ENCODE peak calls at places on chromosomes 6 and 20, in ten cellular contexts. G is H9; F is fibroblast of pulmonary artery; R is fibroblast of lung; P is CD4-positive, alpha-beta T cell; C is osteocyte; Y is ovary; O is coronary artery; T is cardiac fibroblast; E is HCT116. M is an unnamed sample.

GRCh38 chr6:136549359-136550044 is 720 bp downstream of the MAP7 start:
- DNase-seq in F (no peak), Y (peak; percentile 41), O (no peak), C (no peak), P (no peak), T (peak; percentile 3), E (no peak), G (peak; percentile 53), R (no peak), M (peak; percentile 48)

GRCh38 chr6:3895805-3896204 is 46.6 kb downstream of the FAM50B start:
- DNase-seq in P (no peak), T (no peak), Y (no peak), F (no peak), E (no peak), G (no peak), R (no peak), C (no peak), O (no peak), M (no peak)

GRCh38 chr20:48538856-48539255 is 288.9 kb downstream of the PREX1 start:
- DNase-seq in F (no peak), T (no peak), E (no peak), Y (no peak), O (no peak), P (no peak), R (peak; percentile 27), G (no peak), C (no peak), M (no peak)

GRCh38 chr6:15441215-15441868 is 195.5 kb downstream of the JARID2 start:
- DNase-seq in P (peak; percentile 9), Y (no peak), F (peak; percentile 87), G (peak; percentile 6), R (peak; percentile 55), T (peak; percentile 86), E (peak; percentile 19), C (no peak), O (no peak), M (peak; percentile 44)

GRCh38 chr6:11160199-11160598 is 48.7 kb upstream of the ERVFRD-1 start:
- DNase-seq in C (no peak), G (no peak), P (no peak), Y (no peak), E (no peak), F (peak; percentile 30), O (no peak), T (no peak), R (no peak), M (no peak)

GRCh38 chr20:35014537-35014936 is 58.9 kb downstream of the MYH7B start:
- DNase-seq in C (peak; percentile 40), R (no peak), G (peak; percentile 10), T (no peak), O (no peak), Y (no peak), F (no peak), E (no peak), P (no peak), M (no peak)

GRCh38 chr6:149752600-149752999 is 3.1 kb downstream of the PCMT1 start:
- DNase-seq in F (peak; percentile 7), G (no peak), T (peak; percentile 22), R (no peak), E (no peak), P (no peak), Y (no peak), O (no peak), C (no peak), M (no peak)

GRCh38 chr6:39821739-39822532 is 29.8 kb downstream of the DAAM2 start:
- DNase-seq in F (no peak), E (no peak), Y (peak; percentile 47), G (no peak), T (peak; percentile 61), C (no peak), P (no peak), R (no peak), O (no peak), M (no peak)

DNA sequence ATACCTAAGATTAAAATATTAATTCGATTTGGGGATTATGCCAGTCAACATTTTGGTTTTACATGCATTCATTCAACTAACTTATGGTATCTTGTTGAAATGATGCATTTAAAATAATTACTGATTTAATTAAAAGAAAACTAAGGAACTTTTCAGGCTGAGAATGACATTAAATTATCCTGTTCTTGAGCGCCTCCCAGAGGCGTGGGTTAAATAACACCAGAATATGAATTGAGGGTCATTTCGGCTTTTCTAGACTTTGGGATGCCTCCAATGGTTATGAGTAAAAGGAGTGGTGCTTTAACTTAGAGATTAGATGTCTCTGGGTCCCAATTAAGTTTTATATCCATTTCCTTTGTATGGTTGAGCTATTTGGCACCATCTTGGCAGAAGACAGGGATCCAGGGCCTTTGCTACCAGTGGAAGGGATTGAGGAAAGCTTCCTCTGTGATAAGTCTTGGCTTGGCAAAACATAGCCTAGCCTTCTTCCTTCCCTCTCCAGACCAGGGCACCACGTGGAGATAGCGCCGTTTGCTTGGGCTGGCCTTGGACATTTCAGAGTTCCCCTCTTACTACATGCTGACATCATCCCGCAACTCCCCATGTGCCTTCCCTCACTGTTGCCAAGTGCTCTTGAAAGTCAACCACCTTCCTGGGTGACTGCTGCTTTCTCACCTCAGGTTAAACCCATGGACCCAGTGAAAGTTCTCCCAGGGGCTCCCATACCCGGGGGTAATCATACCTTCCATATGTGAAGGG is 28.7 kb downstream of the GNAS start:
- DNase-seq in T (no peak), C (peak; percentile 56), R (no peak), F (no peak), O (no peak), E (no peak), Y (no peak), G (no peak), P (no peak), M (no peak)
- TF ChIP-seq CTCF in T (no peak), C (peak; percentile 11), R (peak; percentile 30), F (peak; percentile 25), O (no peak), E (peak; percentile 21), Y (no peak), G (peak; percentile 68), P (peak; percentile 17), M (no peak)

DNA sequence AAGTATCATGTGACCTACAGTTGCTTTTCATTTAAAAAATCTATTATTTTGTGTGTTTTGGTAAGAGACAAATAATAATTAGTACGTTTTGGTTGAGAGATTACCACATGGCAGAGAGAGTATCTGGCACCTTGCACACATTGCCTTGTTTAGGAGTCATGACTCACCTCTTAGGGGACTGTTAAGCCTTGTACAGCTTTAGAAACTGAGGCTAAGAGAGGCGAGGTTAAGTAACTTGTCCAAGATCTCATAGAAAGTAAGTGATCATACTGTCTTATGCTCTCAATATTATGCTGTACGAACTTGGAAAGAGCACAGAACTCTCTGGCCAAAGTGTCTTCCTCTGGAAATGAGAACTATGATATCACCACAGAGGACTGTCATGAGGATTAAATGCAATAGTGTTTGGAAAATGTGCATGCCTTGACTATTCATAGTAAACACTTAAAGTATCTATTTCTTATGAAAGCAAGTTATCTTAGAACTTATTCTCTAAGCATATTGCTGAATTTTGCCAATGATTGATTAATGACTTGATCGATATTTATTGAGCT is 249.1 kb downstream of the UTRN start:
- DNase-seq in P (no peak), F (no peak), R (no peak), O (no peak), Y (no peak), G (no peak), C (no peak), T (no peak), E (no peak), M (no peak)
- TF ChIP-seq CTCF in P (no peak), F (no peak), R (no peak), O (no peak), Y (no peak), G (no peak), C (no peak), T (no peak), E (no peak), M (no peak)

DNA sequence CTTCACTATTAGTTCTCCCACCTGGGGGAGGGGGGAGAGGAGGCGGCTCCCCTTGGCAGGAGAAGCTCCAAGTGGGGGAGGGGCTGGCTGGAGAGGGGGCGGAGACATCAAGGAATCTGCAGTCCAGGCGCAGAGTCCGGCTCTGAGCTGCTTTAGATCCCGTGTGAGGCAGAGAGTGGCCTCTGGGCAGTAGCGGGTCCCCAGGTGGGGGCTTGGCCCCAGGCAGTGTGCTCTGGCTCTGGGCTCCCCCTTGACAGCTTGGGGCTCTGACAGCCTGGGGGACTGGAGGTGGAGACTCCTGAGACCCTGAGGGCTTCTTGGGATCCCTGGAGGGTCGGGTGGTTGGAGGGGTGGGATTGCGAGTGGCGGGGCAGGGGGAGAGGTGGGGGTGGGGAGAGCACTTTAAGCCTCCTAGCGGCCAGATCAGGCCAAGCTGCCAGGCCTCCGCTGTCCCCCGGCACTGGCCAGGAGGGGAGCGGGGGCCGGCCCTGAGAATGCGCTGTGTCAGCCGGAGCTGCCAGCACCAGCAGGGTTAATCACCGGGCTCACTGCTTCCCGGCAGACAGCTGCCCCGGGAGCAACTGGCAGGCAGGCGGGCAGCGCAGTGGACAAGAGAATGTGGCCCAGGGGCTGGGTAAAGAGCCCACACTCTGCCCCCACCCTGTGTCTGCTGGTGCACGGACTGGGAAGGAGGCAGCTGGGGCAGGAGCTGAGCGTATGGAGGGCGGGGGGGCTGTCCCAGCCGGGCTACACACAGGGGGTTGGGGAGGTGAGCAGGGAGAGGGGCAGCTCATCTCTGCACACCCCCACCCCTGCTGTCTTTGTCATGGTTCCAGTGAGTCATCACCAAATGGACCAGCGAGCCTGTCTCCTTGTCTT is 1.8 kb upstream of the LAMA5 start:
- DNase-seq in Y (no peak), O (no peak), F (peak; percentile 51), E (no peak), R (peak; percentile 51), G (peak; percentile 86), C (no peak), T (peak; percentile 66), P (no peak), M (no peak)
- TF ChIP-seq CTCF in Y (no peak), O (no peak), F (peak; percentile 19), E (no peak), R (peak; percentile 36), G (peak; percentile 79), C (peak; percentile 69), T (peak; percentile 30), P (no peak), M (peak; percentile 50)

GRCh38 chr6:75550544-75551167 is 51.0 kb upstream of the SENP6 start:
- DNase-seq in Y (no peak), O (no peak), G (no peak), F (peak; percentile 41), P (no peak), R (peak; percentile 23), C (no peak), E (no peak), T (peak; percentile 29), M (no peak)

GRCh38 chr6:75551367-75551952 is 50.2 kb upstream of the SENP6 start:
- DNase-seq in P (no peak), T (no peak), R (no peak), F (no peak), C (no peak), E (no peak), O (no peak), G (no peak), Y (no peak), M (no peak)

GRCh38 chr6:75543311-75543710 is 49.7 kb upstream of the FILIP1 start:
- DNase-seq in T (no peak), R (no peak), F (no peak), O (no peak), G (no peak), E (no peak), P (no peak), C (no peak), Y (no peak), M (no peak)

DNA sequence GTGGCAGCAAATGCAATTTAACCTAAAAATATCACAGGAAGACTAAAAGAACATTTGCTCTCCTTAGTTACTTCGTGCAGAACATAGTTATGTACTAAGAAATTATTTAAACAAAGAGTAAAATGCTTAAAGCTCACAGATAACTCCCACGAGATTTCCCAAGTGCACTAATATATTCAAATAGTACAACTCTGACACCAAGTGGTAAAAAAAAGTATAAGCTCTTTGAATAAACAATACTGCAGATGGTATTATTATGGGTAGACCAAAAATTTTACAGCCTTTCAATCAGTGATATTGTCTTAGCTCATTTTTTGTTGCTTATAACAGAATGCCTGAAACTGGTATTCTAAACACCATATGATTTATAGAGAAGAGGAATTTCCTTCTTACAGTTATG is 52.8 kb upstream of the FILIP1 start:
- DNase-seq in C (no peak), R (no peak), G (no peak), E (no peak), T (peak; percentile 66), O (no peak), Y (no peak), P (no peak), F (peak; percentile 74), M (no peak)
- TF ChIP-seq CTCF in C (peak; percentile 44), R (peak; percentile 28), G (no peak), E (peak; percentile 30), T (peak; percentile 31), O (no peak), Y (no peak), P (no peak), F (peak; percentile 32), M (no peak)

M was measured in mesothelial cell of epicardium.